ENCODE peak calls at places on chromosomes 12 and 14, in five cellular contexts. W is upper lobe of left lung, O is suprapubic skin, D is A549, J is stomach. E is an unnamed sample.

GRCh38 chr14:88818018-88818417 is 6.4 kb upstream of the TTC8 start:
- DNase-seq in W (no peak), O (no peak), D (no peak), J (no peak), E (no peak)

GRCh38 chr12:49703647-49704137 is 3.5 kb downstream of the FMNL3 start:
- DNase-seq in W (no peak), O (no peak), D (no peak), J (no peak), E (no peak)

GRCh38 chr12:80472912-80473500 is 29.0 kb downstream of the PTPRQ start:
- DNase-seq in W (no peak), O (no peak), D (peak; percentile 7), J (no peak), E (no peak)

GRCh38 chr12:12198124-12198523 is 68.7 kb downstream of the LRP6 start:
- DNase-seq in W (no peak), O (no peak), D (no peak), J (no peak), E (no peak)

GRCh38 chr14:68251766-68252100 is 432.2 kb downstream of the RAD51B start:
- DNase-seq in W (no peak), O (no peak), D (no peak), J (no peak), E (no peak)

GRCh38 chr14:75068294-75069020 is 984 bp upstream of the ZC2HC1C start:
- DNase-seq in W (no peak), O (no peak), D (no peak), J (no peak), E (no peak)

GRCh38 chr14:20302042-20302761 is 3.5 kb downstream of the TTC5 start:
- DNase-seq in W (no peak), O (no peak), D (no peak), J (no peak), E (no peak)

GRCh38 chr14:34387974-34388533 is 74.0 kb downstream of the SPTSSA start:
- DNase-seq in W (no peak), O (no peak), D (no peak), J (no peak), E (no peak)

GRCh38 chr14:68245146-68246073 is 425.8 kb downstream of the RAD51B start:
- DNase-seq in W (no peak), O (no peak), D (no peak), J (no peak), E (no peak)

GRCh38 chr12:30847259-30847658 is 79.3 kb upstream of the TSPAN11 start:
- DNase-seq in W (no peak), O (no peak), D (no peak), J (no peak), E (no peak)

GRCh38 chr14:104741803-104742251 is 11.1 kb upstream of the SIVA1 start:
- DNase-seq in W (peak; percentile 72), O (no peak), D (no peak), J (no peak), E (no peak)

GRCh38 chr12:946212-946611 is 3.3 kb downstream of the RAD52 start:
- DNase-seq in W (no peak), O (no peak), D (no peak), J (no peak), E (no peak)

GRCh38 chr12:53232641-53233538 is 881 bp upstream of the RARG start:
- DNase-seq in W (no peak), O (no peak), D (peak; percentile 64), J (peak; percentile 70), E (no peak)

GRCh38 chr12:124497658-124498057 is 69.8 kb downstream of the NCOR2 start:
- DNase-seq in W (no peak), O (peak; percentile 92), D (no peak), J (no peak), E (peak; percentile 95)

GRCh38 chr14:77892381-77892871 is 92.5 kb downstream of the ADCK1 start:
- DNase-seq in W (no peak), O (no peak), D (no peak), J (peak; percentile 31), E (no peak)

GRCh38 chr14:24251880-24252288 is 9.5 kb upstream of the TINF2 start:
- DNase-seq in W (no peak), O (no peak), D (no peak), J (no peak), E (no peak)

GRCh38 chr12:21219206-21219605 is 88.2 kb downstream of the SLCO1B1 start:
- DNase-seq in W (no peak), O (no peak), D (no peak), J (no peak), E (no peak)

GRCh38 chr12:104620761-104621531 is 164.2 kb downstream of the CHST11 start:
- DNase-seq in W (no peak), O (no peak), D (no peak), J (no peak), E (no peak)

GRCh38 chr12:116434155-116435065 is 124.8 kb upstream of the MAP1LC3B2 start:
- DNase-seq in W (peak; percentile 85), O (peak; percentile 92), D (peak; percentile 81), J (peak; percentile 75), E (peak; percentile 97)

GRCh38 chr14:90159147-90159546 is 97.2 kb upstream of the PSMC1 start:
- DNase-seq in W (no peak), O (no peak), D (no peak), J (no peak), E (no peak)

GRCh38 chr12:111964935-111965334 is 48.0 kb downstream of the TMEM116 start:
- DNase-seq in W (no peak), O (no peak), D (no peak), J (no peak), E (no peak)

GRCh38 chr12:132597333-132598283 is 12.8 kb downstream of the LRCOL1 start:
- DNase-seq in W (peak; percentile 83), O (no peak), D (no peak), J (no peak), E (no peak)

GRCh38 chr12:27277846-27278260 is 33.8 kb downstream of the STK38L start:
- DNase-seq in W (no peak), O (no peak), D (no peak), J (no peak), E (no peak)

DNA sequence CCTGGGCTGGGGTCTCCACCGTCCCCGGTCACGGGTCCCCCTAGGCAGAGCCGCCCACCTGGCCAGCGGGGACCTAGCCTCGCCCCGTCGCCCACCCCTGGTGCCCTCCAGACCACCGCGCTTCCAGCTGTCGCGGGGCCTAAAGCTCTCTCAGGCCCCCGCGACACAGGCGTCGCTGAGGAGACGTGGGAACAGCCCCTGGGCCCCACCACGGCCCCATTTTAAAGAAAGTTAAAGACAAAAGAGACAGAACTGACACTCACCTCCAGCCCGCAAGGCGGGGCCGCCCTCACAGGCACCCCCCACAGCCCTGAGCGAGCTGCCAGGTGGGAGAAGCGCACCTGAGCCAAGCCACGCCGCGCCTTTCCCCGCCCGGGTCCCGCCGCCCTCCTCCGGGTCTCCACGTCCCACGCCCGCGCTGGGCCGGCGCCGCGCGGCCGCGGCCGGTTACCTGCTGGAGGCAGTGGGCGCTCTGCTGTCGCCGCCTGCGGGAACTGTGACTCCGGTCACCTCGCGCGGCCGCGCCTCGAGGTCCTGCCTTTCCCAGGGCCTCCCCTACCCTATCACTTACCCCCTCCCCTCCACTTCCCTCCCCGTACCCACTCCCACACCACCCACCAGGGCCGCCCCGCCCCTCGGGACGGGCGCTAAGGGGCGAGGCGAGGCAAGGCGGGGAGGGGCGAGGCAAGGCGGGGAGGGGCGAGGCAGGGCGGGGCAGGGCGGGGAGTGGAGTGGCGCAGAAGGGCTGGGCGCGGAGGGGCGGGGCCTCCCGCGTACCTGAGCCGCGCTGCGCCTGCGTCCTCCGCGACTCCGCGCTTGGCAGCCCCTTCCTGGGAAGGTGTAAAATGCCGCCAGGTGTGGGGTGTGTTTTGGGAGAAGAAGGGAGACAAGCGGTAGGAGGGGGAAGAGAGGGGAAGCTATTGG is 31.2 kb downstream of the TC2N start:
- DNase-seq in W (peak; percentile 96), O (peak; percentile 96), D (peak; percentile 48), J (peak; percentile 96), E (no peak)
- H3K4me1 ChIP-seq in W (peaks cover 12% of the 10 kb centered on the region), O (peaks cover 8% of the 10 kb centered on the region), D (peaks cover 10% of the 10 kb centered on the region), J (peaks cover 48% of the 10 kb centered on the region), E (no peaks in the 10 kb centered on the region)

GRCh38 chr14:58239259-58240210 is 5.1 kb upstream of the PSMA3 start:
- DNase-seq in W (peak; percentile 49), O (peak; percentile 86), D (peak; percentile 16), J (peak; percentile 82), E (peak; percentile 96)

GRCh38 chr14:58245562-58245961 is 919 bp downstream of the PSMA3 start:
- DNase-seq in W (no peak), O (no peak), D (no peak), J (no peak), E (no peak)

GRCh38 chr14:58243790-58244555 is 670 bp upstream of the PSMA3 start:
- DNase-seq in W (no peak), O (no peak), D (peak; percentile 45), J (no peak), E (no peak)

GRCh38 chr14:58249611-58250010 is 5.0 kb downstream of the PSMA3 start:
- DNase-seq in W (no peak), O (no peak), D (no peak), J (no peak), E (no peak)

DNA sequence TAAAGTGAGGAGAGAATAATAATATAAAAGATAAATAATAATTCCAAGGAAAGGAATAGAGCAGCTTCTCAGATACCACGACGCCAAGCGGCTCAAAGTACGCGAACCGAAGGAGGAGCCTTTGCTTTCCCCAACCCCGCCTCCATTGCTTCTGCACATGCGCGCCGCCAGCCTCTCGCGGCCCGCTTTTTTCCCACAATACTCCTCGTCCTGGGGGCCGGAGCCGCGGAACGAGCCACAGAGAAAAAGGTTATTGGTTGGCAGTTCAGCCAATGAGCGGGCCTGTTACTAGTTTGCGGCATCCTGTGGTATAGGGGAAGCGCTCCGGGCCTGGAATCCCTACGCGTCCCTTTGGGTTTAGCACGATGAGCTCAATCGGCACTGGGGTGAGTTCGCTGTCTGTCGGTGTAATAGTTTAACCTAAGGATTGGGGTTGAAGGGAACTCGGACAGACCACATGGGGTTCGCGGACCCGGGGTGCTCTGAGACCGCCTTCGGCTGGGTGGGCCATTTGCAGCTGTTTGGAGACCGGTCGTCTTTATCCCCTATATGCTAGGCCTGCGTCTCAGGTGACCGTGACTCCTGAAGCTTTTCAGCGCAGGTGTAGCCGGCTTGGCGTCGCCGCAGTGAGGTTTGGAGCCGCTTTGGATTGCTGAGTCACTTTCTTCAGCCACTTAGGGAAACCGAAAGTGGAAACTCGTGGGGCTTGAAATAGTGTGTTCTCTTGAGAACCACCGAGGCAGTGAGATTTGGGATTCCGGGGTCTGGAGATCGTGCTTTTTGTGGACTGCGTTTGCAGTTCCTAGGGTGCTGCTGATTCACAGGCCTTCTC is at the start of gene PSMA3:
- DNase-seq in W (peak; percentile 96), O (peak; percentile 99), D (peak; percentile 96), J (peak; percentile 98), E (peak; percentile 99)
- TF ChIP-seq CTCF in W (no peak), O (no peak), D (no peak), J (no peak), E (no peak)

GRCh38 chr14:56569174-56569573 is 10.4 kb upstream of the TMEM260 start:
- DNase-seq in W (no peak), O (no peak), D (no peak), J (no peak), E (no peak)
- TF ChIP-seq EP300 in W (no peak), O (no peak), D (no peak), J (no peak), E (no peak)

DNA sequence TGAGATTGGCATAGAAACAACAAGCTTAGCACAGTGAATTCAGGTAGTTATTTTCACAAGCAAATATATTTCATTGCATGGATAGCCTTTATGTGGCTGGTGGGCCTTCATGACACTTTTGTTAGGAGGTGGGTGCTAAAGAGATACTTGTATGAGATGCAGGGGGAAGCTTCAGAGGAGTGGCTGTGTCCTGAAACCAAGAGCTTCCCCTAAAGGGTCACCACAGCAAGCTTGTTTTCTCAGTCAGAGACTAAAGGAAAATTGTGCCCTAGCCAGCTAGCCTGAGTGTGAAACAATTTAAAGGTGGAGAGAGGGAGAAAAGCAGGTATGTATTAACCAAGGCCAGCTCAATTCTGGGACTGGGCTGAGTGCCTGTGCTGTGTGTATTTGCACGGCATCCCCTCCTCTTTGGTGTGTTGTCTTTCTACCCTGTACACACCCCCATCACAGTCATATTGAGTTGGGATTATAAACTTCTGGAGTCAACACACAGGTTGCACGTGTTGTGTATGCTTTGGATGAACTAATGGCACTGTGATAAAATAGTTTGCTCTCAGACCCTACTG is 79.2 kb downstream of the RASSF8 start:
- DNase-seq in W (no peak), O (no peak), D (no peak), J (no peak), E (no peak)
- H3K4me1 ChIP-seq in W (peaks cover 6% of the 10 kb centered on the region), O (peaks cover 2% of the 10 kb centered on the region), D (peaks cover 22% of the 10 kb centered on the region), J (peaks cover 52% of the 10 kb centered on the region), E (peaks cover 59% of the 10 kb centered on the region)